ENCODE peak calls at places on chromosomes 3 and 15, in nine cellular contexts. Y, C, A, Z, S, R, I, W and G are unnamed samples.

GRCh38 chr3:184691397-184692131 is 20.3 kb downstream of the MAGEF1 start:
- DNase-seq in A (no peak), Z (no peak), Y (no peak), C (no peak), W (peak), R (no peak), I (peak), S (no peak), G (no peak)

GRCh38 chr15:63719281-63719680 is 114.5 kb downstream of the HERC1 start:
- DNase-seq in I (no peak), Y (no peak), A (no peak), Z (no peak), W (no peak), C (no peak), R (no peak), S (no peak), G (no peak)

GRCh38 chr15:79492065-79492464 is 59.9 kb downstream of the MINAR1 start:
- DNase-seq in Z (no peak), Y (no peak), A (no peak), R (no peak), C (no peak), I (no peak), S (no peak), W (no peak), G (no peak)

GRCh38 chr15:59885832-59886231 is 118.3 kb upstream of the FOXB1 start:
- DNase-seq in Y (peak), Z (no peak), R (no peak), W (no peak), I (peak), S (peak), C (peak), A (no peak), G (no peak)

GRCh38 chr15:25910832-25911231 is 47.7 kb upstream of the ATP10A start:
- DNase-seq in I (no peak), Z (no peak), W (no peak), S (no peak), A (no peak), Y (no peak), R (no peak), C (no peak), G (no peak)

GRCh38 chr3:23495507-23495906 is 292.4 kb downstream of the UBE2E2 start:
- DNase-seq in W (no peak), R (no peak), S (no peak), C (peak), I (peak), A (no peak), Z (peak), Y (no peak), G (no peak)

GRCh38 chr15:35545316-35545824 is 595 bp downstream of the DPH6 start:
- DNase-seq in I (peak), A (peak), Z (peak), W (peak), R (peak), S (peak), C (peak), Y (no peak), G (no peak)

GRCh38 chr15:71197620-71198019 is 82.3 kb downstream of the THSD4 start:
- DNase-seq in R (no peak), W (no peak), I (no peak), Y (no peak), C (no peak), S (no peak), Z (no peak), A (no peak), G (no peak)

GRCh38 chr3:147200545-147200944 is 205.8 kb downstream of the ZIC4 start:
- DNase-seq in Z (no peak), A (no peak), W (no peak), R (no peak), I (no peak), Y (no peak), C (peak), S (no peak), G (no peak)

GRCh38 chr3:24810881-24811280 is 316.2 kb upstream of the THRB start:
- DNase-seq in S (no peak), Z (no peak), R (no peak), A (no peak), I (no peak), W (no peak), Y (no peak), C (no peak), G (no peak)

GRCh38 chr3:29757054-29757777 is 476.3 kb downstream of the RBMS3 start:
- DNase-seq in I (no peak), Y (no peak), W (no peak), S (no peak), Z (peak), R (no peak), A (no peak), C (peak), G (no peak)

GRCh38 chr3:129688310-129688895 is 81.9 kb upstream of the PLXND1 start:
- DNase-seq in W (no peak), Y (no peak), R (no peak), S (peak), Z (no peak), C (peak), A (peak), I (peak), G (peak)

GRCh38 chr3:177820683-177821316 is 623.5 kb upstream of the TBL1XR1 start:
- DNase-seq in W (no peak), C (peak), I (no peak), S (no peak), Z (no peak), A (no peak), R (no peak), Y (no peak), G (no peak)

GRCh38 chr15:67133026-67133425 is 67.6 kb downstream of the SMAD3 start:
- DNase-seq in Z (no peak), I (no peak), S (no peak), R (no peak), Y (no peak), C (no peak), A (no peak), W (no peak), G (no peak)

GRCh38 chr15:67133738-67134576 is 68.6 kb downstream of the SMAD3 start:
- DNase-seq in I (no peak), C (peak), W (peak), R (peak), S (peak), Z (no peak), Y (no peak), A (no peak), G (no peak)

GRCh38 chr15:67135494-67135893 is 70.1 kb downstream of the SMAD3 start:
- DNase-seq in I (no peak), Y (no peak), S (no peak), R (peak), A (no peak), C (peak), Z (no peak), W (no peak), G (no peak)

GRCh38 chr15:67136802-67137201 is 71.4 kb downstream of the SMAD3 start:
- DNase-seq in Y (no peak), W (no peak), A (no peak), I (no peak), Z (no peak), S (no peak), R (no peak), C (no peak), G (no peak)

DNA sequence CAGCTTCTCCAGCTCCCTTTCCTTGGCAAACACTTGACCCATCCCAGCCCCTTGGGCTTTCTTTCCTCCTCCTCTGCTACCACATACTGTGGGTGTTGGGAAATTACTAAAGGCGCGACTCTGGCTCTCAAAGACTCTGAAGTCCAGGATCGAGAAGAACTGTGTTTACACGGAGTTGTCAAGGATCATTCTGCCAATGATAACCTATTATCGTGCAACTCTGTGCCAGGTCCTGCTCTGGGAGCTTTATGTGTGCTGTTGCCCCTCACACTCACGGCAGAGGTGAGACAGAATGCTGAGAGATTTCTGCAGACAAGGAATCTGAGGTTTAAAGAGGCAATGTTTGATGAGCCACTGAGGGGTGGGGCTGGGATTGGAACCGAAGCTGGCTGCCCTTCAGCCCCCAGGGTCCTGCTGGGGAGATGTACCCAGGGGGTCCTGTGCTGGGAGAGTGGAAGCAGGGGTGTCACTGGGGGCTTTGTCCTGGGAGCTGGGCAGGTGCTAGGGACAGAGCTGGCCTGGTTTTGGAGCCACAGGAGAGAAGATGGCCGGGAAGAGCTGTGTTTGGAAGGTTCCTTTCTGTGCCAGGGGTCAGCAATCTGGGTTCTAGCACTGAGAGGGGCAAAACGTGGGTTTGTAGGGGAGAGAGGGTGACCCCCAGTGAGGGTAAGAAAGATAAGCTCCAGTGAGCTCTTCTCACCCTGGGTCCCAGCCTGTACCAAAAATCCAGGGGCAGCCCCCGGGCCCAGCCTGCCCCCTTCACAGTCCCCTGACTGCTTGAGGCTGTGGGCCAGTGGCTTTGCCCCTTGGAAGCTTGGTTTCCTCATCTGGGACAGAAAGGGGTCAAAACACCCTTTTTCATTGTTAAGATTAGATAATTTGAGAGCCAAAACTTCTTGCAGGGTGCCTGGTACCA is 69.4 kb downstream of the SMAD3 start:
- DNase-seq in Y (no peak), Z (no peak), R (no peak), S (no peak), C (no peak), W (no peak), A (no peak), I (no peak), G (no peak)
- H3K4me3 ChIP-seq in Y (no peak), Z (no peak), R (peak), S (no peak), C (no peak), W (no peak), A (no peak), I (no peak), G (no peak)

GRCh38 chr15:90873488-90873997 is 5.2 kb downstream of the FURIN start:
- DNase-seq in W (no peak), C (no peak), R (no peak), Z (no peak), Y (no peak), A (no peak), I (no peak), S (no peak), G (no peak)
- H3K4me3 ChIP-seq in W (no peak), C (peak), R (no peak), Z (peak), Y (peak), A (peak), I (no peak), S (no peak), G (peak)

DNA sequence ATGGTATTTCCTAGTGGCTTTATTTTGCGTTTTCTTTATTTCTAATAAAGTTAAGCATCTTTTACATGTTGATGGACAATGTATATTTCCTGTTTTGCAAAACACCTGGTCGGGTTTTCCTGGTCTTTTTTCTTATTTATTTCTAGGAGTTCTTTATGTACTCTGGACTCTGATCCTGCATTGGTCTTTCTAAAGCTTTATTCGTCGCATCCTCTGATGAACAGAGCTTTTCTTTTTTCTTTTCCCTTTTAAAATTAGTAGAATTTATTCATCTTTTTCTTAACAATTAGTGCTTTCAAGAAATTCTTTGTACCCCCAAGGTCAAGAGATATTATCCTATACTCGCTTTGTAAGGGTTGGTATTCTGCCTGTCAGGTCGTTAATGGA is 32.2 kb downstream of the ZDHHC19 start:
- DNase-seq in W (no peak), Y (no peak), C (no peak), R (no peak), S (no peak), I (no peak), A (no peak), Z (no peak), G (no peak)
- H3K4me3 ChIP-seq in W (no peak), Y (no peak), C (no peak), R (no peak), S (no peak), I (no peak), A (no peak), Z (no peak), G (no peak)

GRCh38 chr15:45126535-45127158 is 3.0 kb downstream of the DUOXA1 start:
- DNase-seq in C (peak), Y (no peak), A (no peak), R (peak), I (no peak), S (peak), Z (peak), W (peak), G (no peak)

GRCh38 chr15:45128971-45129639 is 574 bp downstream of the DUOXA1 start:
- DNase-seq in C (no peak), I (no peak), R (no peak), Y (no peak), Z (no peak), S (peak), A (no peak), W (no peak), G (peak)

GRCh38 chr15:45131510-45131909 is 1.7 kb downstream of the DUOX1 start:
- DNase-seq in W (no peak), Z (no peak), S (no peak), C (no peak), A (no peak), R (no peak), I (no peak), Y (no peak), G (peak)

GRCh38 chr15:45130291-45131000 is 652 bp downstream of the DUOX1 start:
- DNase-seq in A (no peak), S (peak), C (no peak), R (no peak), Z (no peak), W (no peak), I (no peak), Y (no peak), G (no peak)

DNA sequence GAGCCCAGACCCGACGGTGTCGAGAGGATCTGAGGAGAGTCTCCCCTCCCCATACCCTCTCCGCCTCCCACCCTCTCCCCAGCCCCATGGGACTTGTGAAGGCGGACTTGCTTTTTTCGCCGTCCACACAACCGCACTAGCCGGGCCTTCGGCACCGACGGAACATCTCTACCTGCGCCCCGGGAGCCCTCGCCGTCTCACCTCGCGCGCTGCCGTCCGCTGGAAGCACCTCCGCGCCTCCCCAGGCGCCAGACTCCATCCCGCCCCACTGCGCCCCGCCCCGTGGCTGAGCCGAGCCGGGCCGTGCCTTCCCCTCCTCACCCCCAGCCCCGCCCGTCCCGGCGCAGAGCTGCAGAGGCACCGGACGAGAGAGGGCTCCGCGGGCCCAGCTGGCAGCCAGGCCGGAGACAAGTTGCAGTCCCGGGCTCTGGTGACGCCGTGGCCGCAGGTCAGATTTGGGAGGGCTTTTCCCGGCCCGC is at the start of the genes DUOX1 and DUOXA1:
- DNase-seq in Z (no peak), W (no peak), A (peak), I (no peak), S (peak), C (no peak), Y (no peak), R (no peak), G (no peak)
- H3K4me3 ChIP-seq in Z (no peak), W (peak), A (peak), I (no peak), S (peak), C (no peak), Y (peak), R (no peak), G (no peak)